ENCODE peak calls at places on chromosomes 11 and 22, in four cellular contexts. K is EH, R is astrocyte of the spinal cord, C is SW480. I is an unnamed sample.

GRCh38 chr22:40418366-40419201 is 48.2 kb downstream of the SGSM3 start:
- DNase-seq in R (no peak), K (no peak), C (no peak), I (no peak)

GRCh38 chr22:23762866-23763578 is at the start of gene C22orf15:
- DNase-seq in C (no peak), K (peak), R (peak), I (no peak)

GRCh38 chr11:4606231-4607015 is 1.6 kb downstream of the TRIM68 start:
- DNase-seq in K (peak), R (peak), C (no peak), I (no peak)

GRCh38 chr11:69287968-69288882 is 5.7 kb upstream of the MYEOV start:
- DNase-seq in K (no peak), R (no peak), C (peak), I (peak)

GRCh38 chr11:67504023-67504949 is 877 bp downstream of the PITPNM1 start:
- DNase-seq in R (peak), K (peak), C (no peak), I (no peak)

GRCh38 chr11:128208329-128209220 is 378.8 kb downstream of the ETS1 start:
- DNase-seq in K (peak), R (peak), C (peak), I (no peak)

GRCh38 chr11:42521994-42522393 is 789.8 kb upstream of the API5 start:
- DNase-seq in K (peak), R (peak), C (no peak), I (peak)

GRCh38 chr11:9092846-9093778 is 1.7 kb upstream of the SCUBE2 start:
- DNase-seq in R (peak), K (peak), C (peak), I (peak)

GRCh38 chr11:2927851-2928604 is 1.2 kb downstream of the PHLDA2 start:
- DNase-seq in K (peak), C (peak), R (peak), I (peak)

GRCh38 chr11:62352355-62353336 is 15.4 kb downstream of the ASRGL1 start:
- DNase-seq in C (no peak), K (no peak), R (no peak), I (no peak)